ENCODE peak calls at places on chromosomes 13 and 19, in seven cellular contexts. I is esophagus muscularis mucosa, H is cardiac fibroblast, U is hypothalamus, X is T-helper 1 cell, S is memory B cell, R is HS-27A. Y is an unnamed sample.

GRCh38 chr13:94312511-94313191 is 166.8 kb downstream of the DCT start:
- DNase-seq in H (no peak), S (no peak), R (no peak), I (no peak), X (no peak), U (no peak), Y (peak)

GRCh38 chr13:64371045-64371444 is 2859.1 kb downstream of the PCDH9 start:
- DNase-seq in X (no peak), H (no peak), R (no peak), I (no peak), U (no peak), S (no peak), Y (no peak)

GRCh38 chr19:5005096-5005495 is 36.2 kb downstream of the KDM4B start:
- DNase-seq in H (no peak), S (no peak), I (no peak), X (no peak), R (no peak), U (no peak), Y (no peak)

GRCh38 chr13:48818495-48818961 is 157.2 kb upstream of the FNDC3A start:
- DNase-seq in S (no peak), H (peak), R (peak), U (no peak), X (no peak), I (no peak), Y (peak)

GRCh38 chr19:54574051-54574450 is 461 bp downstream of the LILRA2 start:
- DNase-seq in H (no peak), S (no peak), I (peak), U (no peak), R (no peak), X (no peak), Y (no peak)

GRCh38 chr19:13031917-13032623 is 36.8 kb downstream of the NFIX start:
- DNase-seq in X (no peak), H (peak), U (peak), R (no peak), S (no peak), I (no peak), Y (no peak)

GRCh38 chr13:49986471-49986870 is 10.4 kb upstream of the TRIM13 start:
- DNase-seq in S (no peak), U (no peak), H (no peak), I (no peak), X (no peak), R (no peak), Y (no peak)

GRCh38 chr13:51619614-51620013 is 35.4 kb downstream of the WDFY2 start:
- DNase-seq in X (no peak), I (no peak), S (no peak), U (no peak), R (no peak), H (peak), Y (peak)

GRCh38 chr19:2484178-2484937 is 8.4 kb downstream of the GADD45B start:
- DNase-seq in H (no peak), U (no peak), X (no peak), I (no peak), R (no peak), S (no peak), Y (no peak)

GRCh38 chr13:27967736-27968315 is 1.3 kb downstream of the CDX2 start:
- DNase-seq in R (no peak), H (no peak), I (no peak), X (no peak), U (no peak), S (no peak), Y (peak)

GRCh38 chr13:102351486-102351885 is 50.4 kb downstream of the FGF14 start:
- DNase-seq in S (no peak), I (no peak), R (no peak), H (no peak), U (no peak), X (no peak), Y (no peak)

GRCh38 chr19:14369399-14370168 is 11.7 kb upstream of the ADGRE5 start:
- DNase-seq in R (no peak), S (peak), I (no peak), H (peak), X (peak), U (no peak), Y (no peak)

GRCh38 chr19:1104452-1105216 is 840 bp downstream of the GPX4 start:
- DNase-seq in X (peak), I (no peak), R (no peak), S (peak), U (peak), H (peak), Y (peak)

GRCh38 chr19:47032171-47032811 is 12.7 kb downstream of the NPAS1 start:
- DNase-seq in H (peak), X (peak), S (peak), I (no peak), U (no peak), R (no peak), Y (no peak)

GRCh38 chr19:42282036-42282762 is 13.1 kb downstream of the CIC start:
- DNase-seq in S (no peak), H (no peak), X (no peak), U (no peak), I (no peak), R (no peak), Y (peak)

GRCh38 chr13:106570354-106570822 is 2.5 kb upstream of the ARGLU1 start:
- DNase-seq in U (no peak), R (no peak), S (peak), H (peak), X (peak), I (no peak), Y (peak)

GRCh38 chr19:9912551-9913236 is 23.6 kb downstream of the OLFM2 start:
- DNase-seq in S (no peak), U (no peak), X (no peak), I (no peak), H (no peak), R (no peak), Y (no peak)

GRCh38 chr13:111963031-111963430 is 103.9 kb upstream of the SOX1 start:
- DNase-seq in X (no peak), H (no peak), I (no peak), R (no peak), U (no peak), S (no peak), Y (no peak)

GRCh38 chr13:34035676-34036325 is 217.9 kb downstream of the RFC3 start:
- DNase-seq in S (no peak), U (no peak), X (no peak), I (no peak), R (no peak), H (no peak), Y (no peak)

GRCh38 chr19:48481846-48482639 is 12.9 kb downstream of the CYTH2 start:
- DNase-seq in U (no peak), X (no peak), S (no peak), I (no peak), H (no peak), R (no peak), Y (no peak)